ENCODE peak calls at places on chromosome 13, in five cellular contexts. One of them, this sample, is unnamed.

GRCh38 chr13:103067751-103068563 is 1.7 kb upstream of the SLC10A2 start:
- DNase-seq in adrenal gland: no peak
- DNase-seq in lower lobe of right lung: no peak
- DNase-seq in GM23248: no peak
- DNase-seq in esophagus squamous epithelium: no peak
- DNase-seq in this sample: peak; percentile 48

GRCh38 chr13:104086759-104087158 is 1020.5 kb upstream of the SLC10A2 start:
- DNase-seq in esophagus squamous epithelium: no peak
- DNase-seq in adrenal gland: no peak
- DNase-seq in lower lobe of right lung: no peak
- DNase-seq in GM23248: no peak
- DNase-seq in this sample: no peak

GRCh38 chr13:102879793-102880499 is 34.1 kb downstream of the ERCC5 start:
- DNase-seq in GM23248: no peak
- DNase-seq in adrenal gland: no peak
- DNase-seq in esophagus squamous epithelium: no peak
- DNase-seq in lower lobe of right lung: no peak
- DNase-seq in this sample: no peak

GRCh38 chr13:114009590-114010400 is 35.9 kb upstream of the C13orf46 start:
- DNase-seq in esophagus squamous epithelium: no peak
- DNase-seq in adrenal gland: no peak
- DNase-seq in GM23248: no peak
- DNase-seq in lower lobe of right lung: peak; percentile 32
- DNase-seq in this sample: no peak

GRCh38 chr13:98141938-98142426 is 912 bp upstream of the FARP1 start:
- DNase-seq in esophagus squamous epithelium: no peak
- DNase-seq in GM23248: no peak
- DNase-seq in lower lobe of right lung: peak; percentile 58
- DNase-seq in adrenal gland: peak; percentile 60
- DNase-seq in this sample: peak; percentile 50

GRCh38 chr13:58999851-59000250 is 1163.9 kb downstream of the DIAPH3 start:
- DNase-seq in esophagus squamous epithelium: no peak
- DNase-seq in adrenal gland: no peak
- DNase-seq in GM23248: no peak
- DNase-seq in lower lobe of right lung: no peak
- DNase-seq in this sample: no peak

GRCh38 chr13:20616059-20616797 is 49.3 kb downstream of the IFT88 start:
- DNase-seq in esophagus squamous epithelium: no peak
- DNase-seq in lower lobe of right lung: no peak
- DNase-seq in adrenal gland: no peak
- DNase-seq in GM23248: peak; percentile 86
- DNase-seq in this sample: no peak

GRCh38 chr13:71171740-71172139 is 695.3 kb downstream of the DACH1 start:
- DNase-seq in esophagus squamous epithelium: no peak
- DNase-seq in adrenal gland: no peak
- DNase-seq in lower lobe of right lung: no peak
- DNase-seq in GM23248: no peak
- DNase-seq in this sample: no peak

GRCh38 chr13:98220188-98220765 is 43.2 kb upstream of the RNF113B start:
- DNase-seq in GM23248: no peak
- DNase-seq in lower lobe of right lung: no peak
- DNase-seq in adrenal gland: no peak
- DNase-seq in esophagus squamous epithelium: no peak
- DNase-seq in this sample: no peak

GRCh38 chr13:51739403-51740112 is 64.4 kb downstream of the DHRS12 start:
- DNase-seq in lower lobe of right lung: no peak
- DNase-seq in adrenal gland: no peak
- DNase-seq in esophagus squamous epithelium: no peak
- DNase-seq in GM23248: peak; percentile 42
- DNase-seq in this sample: no peak

GRCh38 chr13:79485014-79485441 is 4.1 kb downstream of the NDFIP2 start:
- DNase-seq in GM23248: peak; percentile 95
- DNase-seq in lower lobe of right lung: no peak
- DNase-seq in adrenal gland: no peak
- DNase-seq in esophagus squamous epithelium: no peak
- DNase-seq in this sample: peak; percentile 80

GRCh38 chr13:112574476-112575294 is 13.3 kb downstream of the TUBGCP3 start:
- DNase-seq in lower lobe of right lung: no peak
- DNase-seq in GM23248: no peak
- DNase-seq in adrenal gland: no peak
- DNase-seq in esophagus squamous epithelium: no peak
- DNase-seq in this sample: no peak

GRCh38 chr13:113449693-113450347 is 3.5 kb downstream of the ADPRHL1 start:
- DNase-seq in adrenal gland: no peak
- DNase-seq in GM23248: no peak
- DNase-seq in esophagus squamous epithelium: no peak
- DNase-seq in lower lobe of right lung: no peak
- DNase-seq in this sample: no peak

GRCh38 chr13:19772306-19772705 is 10.4 kb downstream of the PSPC1 start:
- DNase-seq in esophagus squamous epithelium: no peak
- DNase-seq in adrenal gland: no peak
- DNase-seq in GM23248: peak; percentile 2
- DNase-seq in lower lobe of right lung: no peak
- DNase-seq in this sample: no peak

GRCh38 chr13:74129500-74130144 is 4.6 kb downstream of the KLF12 start:
- DNase-seq in GM23248: peak; percentile 59
- DNase-seq in esophagus squamous epithelium: no peak
- DNase-seq in adrenal gland: no peak
- DNase-seq in lower lobe of right lung: no peak
- DNase-seq in this sample: no peak

GRCh38 chr13:114024603-114025431 is 50.9 kb upstream of the C13orf46 start:
- DNase-seq in lower lobe of right lung: no peak
- DNase-seq in adrenal gland: no peak
- DNase-seq in esophagus squamous epithelium: no peak
- DNase-seq in GM23248: no peak
- DNase-seq in this sample: no peak

GRCh38 chr13:99373436-99373835 is 66.2 kb upstream of the GPR183 start:
- DNase-seq in adrenal gland: no peak
- DNase-seq in esophagus squamous epithelium: no peak
- DNase-seq in lower lobe of right lung: no peak
- DNase-seq in GM23248: no peak
- DNase-seq in this sample: no peak

GRCh38 chr13:112351825-112352224 is 24.3 kb upstream of the SPACA7 start:
- DNase-seq in adrenal gland: no peak
- DNase-seq in esophagus squamous epithelium: no peak
- DNase-seq in GM23248: no peak
- DNase-seq in lower lobe of right lung: no peak
- DNase-seq in this sample: no peak

GRCh38 chr13:110419391-110419791 is 112.3 kb downstream of the COL4A2 start:
- DNase-seq in esophagus squamous epithelium: no peak
- DNase-seq in GM23248: no peak
- DNase-seq in adrenal gland: no peak
- DNase-seq in lower lobe of right lung: no peak
- DNase-seq in this sample: no peak

GRCh38 chr13:110421061-110421460 is 114.0 kb downstream of the COL4A2 start:
- DNase-seq in adrenal gland: no peak
- DNase-seq in esophagus squamous epithelium: no peak
- DNase-seq in GM23248: no peak
- DNase-seq in lower lobe of right lung: no peak
- DNase-seq in this sample: no peak

GRCh38 chr13:110421696-110422395 is 114.8 kb downstream of the COL4A2 start:
- DNase-seq in adrenal gland: no peak
- DNase-seq in GM23248: no peak
- DNase-seq in esophagus squamous epithelium: no peak
- DNase-seq in lower lobe of right lung: no peak
- DNase-seq in this sample: no peak

GRCh38 chr13:110419946-110420345 is 112.9 kb downstream of the COL4A2 start:
- DNase-seq in esophagus squamous epithelium: no peak
- DNase-seq in GM23248: no peak
- DNase-seq in lower lobe of right lung: no peak
- DNase-seq in adrenal gland: no peak
- DNase-seq in this sample: no peak

GRCh38 chr13:110420626-110421025 is 113.5 kb downstream of the COL4A2 start:
- DNase-seq in esophagus squamous epithelium: no peak
- DNase-seq in GM23248: no peak
- DNase-seq in lower lobe of right lung: no peak
- DNase-seq in adrenal gland: no peak
- DNase-seq in this sample: no peak
- H3K27ac ChIP-seq in esophagus squamous epithelium: no peak overlapping the region
- H3K27ac ChIP-seq in GM23248: no peak overlapping the region
- H3K27ac ChIP-seq in lower lobe of right lung: peak overlapping the region; percentile 9
- H3K27ac ChIP-seq in adrenal gland: no peak overlapping the region
- H3K27ac ChIP-seq in this sample: peak overlapping the region; percentile 64

DNA sequence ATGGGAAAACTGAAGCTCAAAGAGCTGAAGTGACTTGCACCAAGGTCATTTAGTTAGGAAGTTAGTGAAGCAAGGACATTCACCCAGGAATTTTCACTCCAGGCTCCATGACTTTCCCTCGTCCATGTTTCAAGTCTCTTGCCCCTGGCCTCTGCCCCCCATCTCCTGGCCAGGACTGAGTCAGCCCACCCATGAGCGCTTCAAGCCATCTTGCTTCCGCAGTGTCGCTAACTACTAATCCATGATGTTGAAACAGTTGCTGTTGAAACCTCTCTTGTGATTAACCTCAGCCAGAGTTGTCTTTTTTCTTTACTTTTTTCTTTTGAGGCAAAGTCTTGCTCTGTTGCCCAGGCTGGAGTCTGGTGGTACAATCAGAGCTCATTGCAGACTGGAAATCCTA is 29.7 kb upstream of the C1QTNF9 start:
- DNase-seq in GM23248: no peak
- DNase-seq in adrenal gland: no peak
- DNase-seq in lower lobe of right lung: no peak
- DNase-seq in esophagus squamous epithelium: no peak
- DNase-seq in this sample: no peak
- H3K27ac ChIP-seq in GM23248: no peak overlapping the region
- H3K27ac ChIP-seq in adrenal gland: no peak overlapping the region
- H3K27ac ChIP-seq in lower lobe of right lung: peak overlapping the region; percentile 61
- H3K27ac ChIP-seq in esophagus squamous epithelium: no peak overlapping the region
- H3K27ac ChIP-seq in this sample: no peak overlapping the region

DNA sequence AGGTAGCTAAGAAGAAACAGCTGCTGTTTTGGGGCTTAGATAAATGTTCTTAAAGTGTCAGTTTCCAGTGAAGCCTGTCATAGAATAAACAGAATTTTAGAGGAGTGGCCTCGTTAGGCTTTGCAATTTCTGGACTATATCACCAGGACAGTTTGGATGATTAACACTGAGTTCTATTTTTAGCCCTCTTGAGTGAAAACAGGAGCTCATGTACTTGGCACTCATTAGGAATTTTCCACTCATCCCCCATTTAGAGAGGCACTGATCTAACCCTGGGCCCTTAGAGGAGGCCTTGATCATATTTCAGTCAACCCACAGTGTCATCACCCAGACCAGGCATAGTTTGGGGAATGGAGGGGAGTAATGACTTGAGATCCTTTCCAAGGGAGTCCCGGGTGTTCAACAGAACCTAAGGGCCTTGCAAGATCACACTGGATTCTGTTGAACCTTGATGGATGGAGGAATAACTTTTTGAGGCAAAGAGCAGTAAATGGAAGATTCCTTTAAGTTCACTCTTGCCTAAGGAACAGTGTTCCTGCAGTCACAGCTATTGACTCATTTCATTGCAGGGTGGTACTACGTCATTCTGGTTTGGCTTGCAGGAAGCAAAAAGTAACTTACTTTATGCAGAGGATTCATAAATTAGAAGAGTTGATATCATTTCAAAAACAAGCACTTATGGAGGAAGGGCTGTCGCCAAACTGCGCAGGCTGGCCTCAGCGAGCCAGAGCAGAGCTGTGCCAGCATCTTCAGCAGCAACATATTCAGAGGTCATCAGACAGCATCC is 160.2 kb downstream of the SLC7A1 start:
- DNase-seq in lower lobe of right lung: no peak
- DNase-seq in adrenal gland: no peak
- DNase-seq in GM23248: peak; percentile 94
- DNase-seq in esophagus squamous epithelium: no peak
- DNase-seq in this sample: peak; percentile 63
- H3K27ac ChIP-seq in lower lobe of right lung: no peak overlapping the region
- H3K27ac ChIP-seq in adrenal gland: no peak overlapping the region
- H3K27ac ChIP-seq in GM23248: peak overlapping the region; percentile 95
- H3K27ac ChIP-seq in esophagus squamous epithelium: no peak overlapping the region
- H3K27ac ChIP-seq in this sample: peak overlapping the region; percentile 81

GRCh38 chr13:50365683-50366391 is 350.6 kb downstream of the KCNRG start:
- DNase-seq in GM23248: no peak
- DNase-seq in esophagus squamous epithelium: no peak
- DNase-seq in lower lobe of right lung: peak; percentile 46
- DNase-seq in adrenal gland: no peak
- DNase-seq in this sample: peak; percentile 13

GRCh38 chr13:50369646-50370045 is 354.4 kb downstream of the KCNRG start:
- DNase-seq in GM23248: no peak
- DNase-seq in adrenal gland: no peak
- DNase-seq in esophagus squamous epithelium: no peak
- DNase-seq in lower lobe of right lung: no peak
- DNase-seq in this sample: no peak

GRCh38 chr13:50370303-50370950 is 355.2 kb downstream of the KCNRG start:
- DNase-seq in GM23248: no peak
- DNase-seq in esophagus squamous epithelium: no peak
- DNase-seq in adrenal gland: no peak
- DNase-seq in lower lobe of right lung: no peak
- DNase-seq in this sample: no peak

GRCh38 chr13:50365300-50365682 is 350.0 kb downstream of the KCNRG start:
- DNase-seq in lower lobe of right lung: no peak
- DNase-seq in esophagus squamous epithelium: no peak
- DNase-seq in GM23248: peak; percentile 16
- DNase-seq in adrenal gland: no peak
- DNase-seq in this sample: no peak

DNA sequence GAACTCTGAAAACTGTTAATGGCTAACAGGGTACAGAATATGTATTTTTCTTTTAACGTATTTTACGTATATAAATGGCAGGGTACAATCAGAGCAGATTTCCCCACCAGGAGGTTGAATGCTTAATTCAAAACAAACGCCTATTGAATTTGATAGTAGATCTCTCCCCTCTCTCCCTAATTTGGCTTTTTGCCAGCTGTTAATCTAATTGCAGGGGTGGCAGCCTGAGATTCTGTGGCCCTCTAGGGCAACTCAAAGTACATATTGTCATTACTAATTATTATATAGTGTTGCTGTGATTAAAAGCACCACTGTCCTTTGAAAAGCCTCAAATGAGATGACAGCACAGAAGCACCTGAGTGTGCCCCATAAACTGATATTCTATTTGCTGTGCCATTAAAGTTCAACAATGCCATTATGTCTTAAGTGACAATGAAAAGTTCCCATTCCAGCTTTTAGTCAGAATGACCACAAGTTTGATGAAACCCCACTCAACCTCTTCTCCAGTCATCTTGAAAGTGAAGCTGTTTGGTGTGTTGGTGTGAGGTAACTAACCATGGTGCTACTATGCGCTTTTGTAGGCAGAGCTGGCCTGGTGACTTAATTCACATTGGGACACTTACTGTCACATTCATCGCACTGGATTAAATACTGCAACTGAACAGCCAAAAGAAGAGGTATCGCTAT is 351.4 kb downstream of the KCNRG start:
- DNase-seq in esophagus squamous epithelium: no peak
- DNase-seq in lower lobe of right lung: no peak
- DNase-seq in GM23248: no peak
- DNase-seq in adrenal gland: no peak
- DNase-seq in this sample: no peak
- H3K27ac ChIP-seq in esophagus squamous epithelium: peak overlapping the region; percentile 45
- H3K27ac ChIP-seq in lower lobe of right lung: peak overlapping the region; percentile 71
- H3K27ac ChIP-seq in GM23248: no peak overlapping the region
- H3K27ac ChIP-seq in adrenal gland: no peak overlapping the region
- H3K27ac ChIP-seq in this sample: peak overlapping the region; percentile 26